ENCODE peak calls at places on chromosome 17, in four cellular contexts. One of them, this sample, is unnamed.

GRCh38 chr17:43308999-43309398 is 75.2 kb upstream of the RNU2-1 start:
- DNase-seq in progenitor cell of endocrine pancreas: no peak
- DNase-seq in activated CD8-positive, alpha-beta T cell treated with anti-CD3 and anti-CD28 coated beads, Interleukin-2, amount 10 ng/mL, durations not matched to agents 7 days and 5 days: no peak
- DNase-seq in Karpas-422: peak
- DNase-seq in this sample: no peak

GRCh38 chr17:74892013-74892841 is 1.2 kb downstream of the FADS6 start:
- DNase-seq in progenitor cell of endocrine pancreas: no peak
- DNase-seq in activated CD8-positive, alpha-beta T cell treated with anti-CD3 and anti-CD28 coated beads, Interleukin-2, amount 10 ng/mL, durations not matched to agents 7 days and 5 days: no peak
- DNase-seq in Karpas-422: no peak
- DNase-seq in this sample: no peak

GRCh38 chr17:67385122-67385988 is 8.3 kb downstream of the PITPNC1 start:
- DNase-seq in progenitor cell of endocrine pancreas: no peak
- DNase-seq in activated CD8-positive, alpha-beta T cell treated with anti-CD3 and anti-CD28 coated beads, Interleukin-2, amount 10 ng/mL, durations not matched to agents 7 days and 5 days: no peak
- DNase-seq in Karpas-422: no peak
- DNase-seq in this sample: no peak

GRCh38 chr17:47621293-47622178 is 28.2 kb upstream of the KPNB1 start:
- DNase-seq in progenitor cell of endocrine pancreas: no peak
- DNase-seq in activated CD8-positive, alpha-beta T cell treated with anti-CD3 and anti-CD28 coated beads, Interleukin-2, amount 10 ng/mL, durations not matched to agents 7 days and 5 days: no peak
- DNase-seq in Karpas-422: no peak
- DNase-seq in this sample: peak

GRCh38 chr17:50499270-50499669 is 9.0 kb upstream of the MYCBPAP start:
- DNase-seq in progenitor cell of endocrine pancreas: no peak
- DNase-seq in activated CD8-positive, alpha-beta T cell treated with anti-CD3 and anti-CD28 coated beads, Interleukin-2, amount 10 ng/mL, durations not matched to agents 7 days and 5 days: no peak
- DNase-seq in Karpas-422: no peak
- DNase-seq in this sample: no peak

GRCh38 chr17:9767432-9767991 is 23.9 kb downstream of the DHRS7C start:
- DNase-seq in progenitor cell of endocrine pancreas: no peak
- DNase-seq in activated CD8-positive, alpha-beta T cell treated with anti-CD3 and anti-CD28 coated beads, Interleukin-2, amount 10 ng/mL, durations not matched to agents 7 days and 5 days: no peak
- DNase-seq in Karpas-422: no peak
- DNase-seq in this sample: no peak

GRCh38 chr17:47998044-47998443 is 27.1 kb downstream of the CDK5RAP3 start:
- DNase-seq in progenitor cell of endocrine pancreas: no peak
- DNase-seq in activated CD8-positive, alpha-beta T cell treated with anti-CD3 and anti-CD28 coated beads, Interleukin-2, amount 10 ng/mL, durations not matched to agents 7 days and 5 days: no peak
- DNase-seq in Karpas-422: no peak
- DNase-seq in this sample: no peak

GRCh38 chr17:2064511-2064910 is 9.6 kb downstream of the HIC1 start:
- DNase-seq in progenitor cell of endocrine pancreas: no peak
- DNase-seq in activated CD8-positive, alpha-beta T cell treated with anti-CD3 and anti-CD28 coated beads, Interleukin-2, amount 10 ng/mL, durations not matched to agents 7 days and 5 days: no peak
- DNase-seq in Karpas-422: peak
- DNase-seq in this sample: no peak

GRCh38 chr17:82876602-82877391 is 37.0 kb upstream of the ZNF750 start:
- DNase-seq in progenitor cell of endocrine pancreas: peak
- DNase-seq in activated CD8-positive, alpha-beta T cell treated with anti-CD3 and anti-CD28 coated beads, Interleukin-2, amount 10 ng/mL, durations not matched to agents 7 days and 5 days: no peak
- DNase-seq in Karpas-422: no peak
- DNase-seq in this sample: peak

GRCh38 chr17:14295676-14296075 is 5.2 kb upstream of the HS3ST3B1 start:
- DNase-seq in progenitor cell of endocrine pancreas: no peak
- DNase-seq in activated CD8-positive, alpha-beta T cell treated with anti-CD3 and anti-CD28 coated beads, Interleukin-2, amount 10 ng/mL, durations not matched to agents 7 days and 5 days: no peak
- DNase-seq in Karpas-422: no peak
- DNase-seq in this sample: no peak

GRCh38 chr17:51908841-51909537 is 249.5 kb downstream of the CA10 start:
- DNase-seq in progenitor cell of endocrine pancreas: no peak
- DNase-seq in activated CD8-positive, alpha-beta T cell treated with anti-CD3 and anti-CD28 coated beads, Interleukin-2, amount 10 ng/mL, durations not matched to agents 7 days and 5 days: no peak
- DNase-seq in Karpas-422: no peak
- DNase-seq in this sample: no peak

GRCh38 chr17:56595831-56596740 is 2.6 kb downstream of the NOG start:
- DNase-seq in progenitor cell of endocrine pancreas: no peak
- DNase-seq in activated CD8-positive, alpha-beta T cell treated with anti-CD3 and anti-CD28 coated beads, Interleukin-2, amount 10 ng/mL, durations not matched to agents 7 days and 5 days: peak
- DNase-seq in Karpas-422: no peak
- DNase-seq in this sample: peak

GRCh38 chr17:57294629-57295501 is 38.5 kb downstream of the MSI2 start:
- DNase-seq in progenitor cell of endocrine pancreas: no peak
- DNase-seq in activated CD8-positive, alpha-beta T cell treated with anti-CD3 and anti-CD28 coated beads, Interleukin-2, amount 10 ng/mL, durations not matched to agents 7 days and 5 days: peak
- DNase-seq in Karpas-422: no peak
- DNase-seq in this sample: no peak

GRCh38 chr17:66667491-66668030 is 167.4 kb upstream of the CACNG5 start:
- DNase-seq in progenitor cell of endocrine pancreas: no peak
- DNase-seq in activated CD8-positive, alpha-beta T cell treated with anti-CD3 and anti-CD28 coated beads, Interleukin-2, amount 10 ng/mL, durations not matched to agents 7 days and 5 days: peak
- DNase-seq in Karpas-422: no peak
- DNase-seq in this sample: no peak

GRCh38 chr17:7293821-7294613 is 422 bp downstream of the YBX2 start:
- DNase-seq in progenitor cell of endocrine pancreas: peak
- DNase-seq in activated CD8-positive, alpha-beta T cell treated with anti-CD3 and anti-CD28 coated beads, Interleukin-2, amount 10 ng/mL, durations not matched to agents 7 days and 5 days: peak
- DNase-seq in Karpas-422: no peak
- DNase-seq in this sample: no peak

GRCh38 chr17:69560987-69561441 is 146.5 kb downstream of the MAP2K6 start:
- DNase-seq in progenitor cell of endocrine pancreas: no peak
- DNase-seq in activated CD8-positive, alpha-beta T cell treated with anti-CD3 and anti-CD28 coated beads, Interleukin-2, amount 10 ng/mL, durations not matched to agents 7 days and 5 days: no peak
- DNase-seq in Karpas-422: no peak
- DNase-seq in this sample: no peak

GRCh38 chr17:78748730-78749317 is 33.2 kb downstream of the CYTH1 start:
- DNase-seq in progenitor cell of endocrine pancreas: no peak
- DNase-seq in activated CD8-positive, alpha-beta T cell treated with anti-CD3 and anti-CD28 coated beads, Interleukin-2, amount 10 ng/mL, durations not matched to agents 7 days and 5 days: peak
- DNase-seq in Karpas-422: no peak
- DNase-seq in this sample: no peak

GRCh38 chr17:57899391-57899790 is 49.5 kb upstream of the MRPS23 start:
- DNase-seq in progenitor cell of endocrine pancreas: no peak
- DNase-seq in activated CD8-positive, alpha-beta T cell treated with anti-CD3 and anti-CD28 coated beads, Interleukin-2, amount 10 ng/mL, durations not matched to agents 7 days and 5 days: no peak
- DNase-seq in Karpas-422: no peak
- DNase-seq in this sample: no peak